ENCODE peak calls at places on chromosomes 16 and 17, in five cellular contexts. A is fibroblast of mammary gland; K is HFF-Myc; U is naive thymus-derived CD4-positive, alpha-beta T cell; H is CD4-positive, CD25-positive, alpha-beta regulatory T cell. G is an unnamed sample.

GRCh38 chr16:86231321-86231995 is 278.9 kb upstream of the FOXF1 start:
- DNase-seq in A (no peak), K (no peak), U (no peak), H (no peak), G (no peak)

GRCh38 chr16:85752511-85753420 is 1.9 kb upstream of the C16orf74 start:
- DNase-seq in A (no peak), K (no peak), U (no peak), H (no peak), G (peak; percentile 73)

GRCh38 chr16:47143677-47144558 is at the start of gene NETO2:
- DNase-seq in A (peak; percentile 49), K (no peak), U (peak; percentile 42), H (peak; percentile 63), G (peak; percentile 83)

GRCh38 chr17:17849863-17850373 is 13.1 kb upstream of the SREBF1 start:
- DNase-seq in A (peak; percentile 67), K (no peak), U (peak; percentile 72), H (peak; percentile 63), G (no peak)

GRCh38 chr17:74288785-74289184 is 14.8 kb downstream of the DNAI2 start:
- DNase-seq in A (no peak), K (no peak), U (no peak), H (no peak), G (no peak)

GRCh38 chr17:30278032-30278431 is 13.7 kb downstream of the BLMH start:
- DNase-seq in A (peak; percentile 40), K (no peak), U (no peak), H (no peak), G (no peak)

GRCh38 chr16:28873543-28874201 is 4.6 kb upstream of the ATP2A1 start:
- DNase-seq in A (peak; percentile 7), K (no peak), U (peak; percentile 49), H (peak; percentile 53), G (peak; percentile 70)

GRCh38 chr17:42459256-42459982 is 741 bp downstream of the ATP6V0A1 start:
- DNase-seq in A (peak; percentile 74), K (no peak), U (peak; percentile 13), H (peak; percentile 14), G (peak; percentile 48)

GRCh38 chr16:80427800-80428199 is 113.0 kb upstream of the DYNLRB2 start:
- DNase-seq in A (no peak), K (no peak), U (no peak), H (no peak), G (no peak)

GRCh38 chr17:35243459-35244204 is 760 bp downstream of the SLFN5 start:
- DNase-seq in A (peak; percentile 84), K (peak; percentile 72), U (peak; percentile 21), H (peak; percentile 47), G (peak; percentile 23)

GRCh38 chr16:14310519-14310991 is 239.4 kb downstream of the MRTFB start:
- DNase-seq in A (peak; percentile 55), K (no peak), U (no peak), H (no peak), G (no peak)

GRCh38 chr17:2063306-2064146 is 8.6 kb downstream of the HIC1 start:
- DNase-seq in A (peak; percentile 88), K (no peak), U (no peak), H (no peak), G (no peak)

GRCh38 chr17:17884281-17885028 is 47.7 kb upstream of the SREBF1 start:
- DNase-seq in A (no peak), K (no peak), U (no peak), H (no peak), G (no peak)

GRCh38 chr17:75753514-75754377 is 11.2 kb downstream of the GALK1 start:
- DNase-seq in A (peak; percentile 47), K (no peak), U (peak; percentile 69), H (peak; percentile 72), G (peak; percentile 60)

GRCh38 chr16:71629617-71630016 is 3.6 kb downstream of the MARVELD3 start:
- DNase-seq in A (no peak), K (no peak), U (no peak), H (no peak), G (peak; percentile 82)

GRCh38 chr16:81590714-81591537 is 146.3 kb downstream of the CMIP start:
- DNase-seq in A (no peak), K (no peak), U (no peak), H (no peak), G (no peak)

GRCh38 chr17:49508061-49508865 is 13.2 kb downstream of the NGFR start:
- DNase-seq in A (peak; percentile 19), K (peak; percentile 72), U (no peak), H (no peak), G (no peak)

DNA sequence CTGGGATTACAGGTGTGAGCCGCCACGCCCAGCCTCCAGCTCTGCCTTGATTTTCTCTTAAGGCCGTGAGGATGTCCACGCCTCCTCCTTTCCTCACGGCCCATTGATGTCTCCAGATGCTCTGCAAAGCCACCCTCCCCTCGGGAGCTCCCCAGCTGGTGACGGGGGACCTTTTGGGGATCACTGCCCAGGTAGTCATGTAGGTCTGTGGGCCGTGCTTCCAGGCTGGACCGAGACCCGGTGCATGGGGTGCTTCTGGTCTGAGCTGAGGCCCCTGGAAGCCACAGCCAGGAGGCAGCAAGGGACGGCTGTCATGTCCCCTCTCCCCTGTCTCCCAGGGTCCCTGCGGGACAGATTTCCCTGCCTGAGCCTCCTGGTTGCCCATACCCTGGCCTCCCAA is 277.8 kb downstream of the SEC14L1 start:
- DNase-seq in A (no peak), K (no peak), U (no peak), H (no peak), G (no peak)
- H3K4me3 ChIP-seq in A (no peak overlapping the region), K (no peak overlapping the region), U (no peak overlapping the region), H (no peak overlapping the region), G (no peak overlapping the region)

GRCh38 chr17:77374170-77374936 is 233.6 kb downstream of the SEC14L1 start:
- DNase-seq in A (peak; percentile 82), K (no peak), U (peak; percentile 72), H (peak; percentile 61), G (peak; percentile 78)

GRCh38 chr17:77375108-77375507 is 234.3 kb downstream of the SEC14L1 start:
- DNase-seq in A (no peak), K (no peak), U (no peak), H (no peak), G (no peak)

GRCh38 chr17:77375917-77376651 is 235.3 kb downstream of the SEC14L1 start:
- DNase-seq in A (peak; percentile 91), K (no peak), U (peak; percentile 75), H (peak; percentile 70), G (no peak)

GRCh38 chr17:77376795-77377751 is 236.3 kb downstream of the SEC14L1 start:
- DNase-seq in A (no peak), K (no peak), U (no peak), H (no peak), G (peak; percentile 66)

GRCh38 chr17:77375526-77375916 is 234.8 kb downstream of the SEC14L1 start:
- DNase-seq in A (no peak), K (no peak), U (no peak), H (no peak), G (no peak)
- H3K4me3 ChIP-seq in A (peak overlapping the region; percentile 80), K (peak overlapping the region; percentile 89), U (peak overlapping the region; percentile 98), H (peak overlapping the region; percentile 73), G (peak overlapping the region; percentile 57)

GRCh38 chr17:21375757-21376584 is at the start of gene KCNJ12:
- DNase-seq in A (no peak), K (no peak), U (no peak), H (no peak), G (no peak)
- H3K4me3 ChIP-seq in A (peak within 1 kb of the TSS; percentile 3), K (peak within 1 kb of the TSS; percentile 13), U (no peak within 1 kb of the TSS), H (no peak within 1 kb of the TSS), G (peak within 1 kb of the TSS; percentile 7)

GRCh38 chr17:67054608-67055007 is 10.3 kb downstream of the CACNG1 start:
- DNase-seq in A (no peak), K (no peak), U (no peak), H (no peak), G (no peak)

GRCh38 chr17:67055811-67056745 is 11.7 kb downstream of the CACNG1 start:
- DNase-seq in A (no peak), K (no peak), U (no peak), H (no peak), G (no peak)

GRCh38 chr17:67055041-67055443 is 10.7 kb downstream of the CACNG1 start:
- DNase-seq in A (no peak), K (no peak), U (no peak), H (no peak), G (peak; percentile 2)

GRCh38 chr17:67058036-67058435 is 13.7 kb downstream of the CACNG1 start:
- DNase-seq in A (no peak), K (no peak), U (no peak), H (no peak), G (no peak)

GRCh38 chr17:67056746-67057490 is 12.6 kb downstream of the CACNG1 start:
- DNase-seq in A (no peak), K (no peak), U (no peak), H (no peak), G (no peak)
- H3K4me3 ChIP-seq in A (no peak overlapping the region), K (no peak overlapping the region), U (no peak overlapping the region), H (no peak overlapping the region), G (no peak overlapping the region)

GRCh38 chr16:69861276-69862030 is 89.7 kb upstream of the CLEC18A start:
- DNase-seq in A (peak; percentile 43), K (no peak), U (no peak), H (no peak), G (no peak)
- H3K4me3 ChIP-seq in A (no peak overlapping the region), K (no peak overlapping the region), U (no peak overlapping the region), H (no peak overlapping the region), G (no peak overlapping the region)

G was measured in pancreas.